ENCODE peak calls at places on chromosomes 16 and 17, in four cellular contexts. H is ACHN; P is stimulated activated CD8-positive, alpha-beta memory T cell treated with anti-CD3 and anti-CD28 coated beads, Interleukin-15, amount 100 ng/mL, for 24 hours; X is lung microvascular endothelial cell. B is an unnamed sample.
A peak's percentile ranks its signal among the peaks of the same experiment; 100 is the strongest.

GRCh38 chr16:51900221-51900780 is 646.6 kb downstream of the TOX3 start:
- DNase-seq in P (no peak), X (no peak), H (no peak), B (no peak)

GRCh38 chr16:84266451-84266850 is 26.6 kb upstream of the KCNG4 start:
- DNase-seq in P (no peak), H (peak; percentile 68), X (peak; percentile 78), B (peak; percentile 93)

GRCh38 chr17:56593741-56594527 is 435 bp downstream of the NOG start:
- DNase-seq in X (peak; percentile 72), P (no peak), H (peak; percentile 56), B (peak; percentile 62)

GRCh38 chr16:1048442-1049112 is 24.0 kb upstream of the SSTR5 start:
- DNase-seq in H (no peak), X (peak; percentile 48), P (no peak), B (peak; percentile 68)

GRCh38 chr17:4585203-4585939 is 1.0 kb downstream of the SMTNL2 start:
- DNase-seq in X (no peak), H (peak; percentile 80), P (no peak), B (no peak)

GRCh38 chr16:82917886-82918595 is 291.3 kb downstream of the CDH13 start:
- DNase-seq in H (no peak), P (no peak), X (no peak), B (no peak)

GRCh38 chr16:29943846-29944669 is 17.8 kb upstream of the TMEM219 start:
- DNase-seq in H (peak; percentile 100), X (no peak), P (no peak), B (peak; percentile 95)

GRCh38 chr16:86676216-86676800 is 98.0 kb downstream of the FOXL1 start:
- DNase-seq in H (no peak), X (peak; percentile 26), P (no peak), B (no peak)

GRCh38 chr16:52812945-52813556 is 239.6 kb downstream of the CHD9NB start:
- DNase-seq in X (peak; percentile 96), H (peak; percentile 77), P (no peak), B (peak; percentile 52)

GRCh38 chr16:88633684-88634140 is 4.7 kb upstream of the IL17C start:
- DNase-seq in X (peak; percentile 79), P (no peak), H (peak; percentile 81), B (peak; percentile 27)

GRCh38 chr17:42659079-42659931 is at the start of gene TUBG2:
- DNase-seq in H (peak; percentile 93), P (peak; percentile 67), X (peak; percentile 93), B (peak; percentile 92)

GRCh38 chr17:21085707-21086106 is 41.1 kb upstream of the DHRS7B start:
- DNase-seq in X (no peak), H (no peak), P (no peak), B (no peak)

GRCh38 chr17:43999024-43999423 is 5.4 kb upstream of the NAGS start:
- DNase-seq in X (no peak), P (no peak), H (no peak), B (no peak)

GRCh38 chr16:86584726-86585721 is 6.7 kb downstream of the FOXL1 start:
- DNase-seq in H (no peak), X (peak; percentile 31), P (no peak), B (no peak)

GRCh38 chr17:82370471-82371332 is 863 bp upstream of the UTS2R start:
- DNase-seq in P (no peak), X (no peak), H (no peak), B (no peak)

GRCh38 chr17:47905221-47905733 is 9.2 kb downstream of the SP2 start:
- DNase-seq in P (no peak), X (peak; percentile 67), H (peak; percentile 50), B (peak; percentile 18)

GRCh38 chr17:81898029-81898866 is 3.8 kb upstream of the NPB start:
- DNase-seq in X (no peak), H (peak; percentile 79), P (no peak), B (no peak)

GRCh38 chr17:41322264-41322902 is 6.9 kb upstream of the KRTAP17-1 start:
- DNase-seq in P (no peak), X (peak; percentile 60), H (peak; percentile 62), B (peak; percentile 62)

GRCh38 chr16:84826558-84826941 is 6.8 kb downstream of the CRISPLD2 start:
- DNase-seq in P (no peak), X (no peak), H (no peak), B (no peak)

GRCh38 chr17:12973496-12974318 is 44.1 kb downstream of the ELAC2 start:
- DNase-seq in P (no peak), X (no peak), H (no peak), B (no peak)

GRCh38 chr16:7140899-7141298 is 191.7 kb upstream of the RBFOX1 start:
- DNase-seq in H (no peak), P (no peak), X (no peak), B (no peak)

GRCh38 chr16:70809392-70810060 is 8.6 kb upstream of the VAC14 start:
- DNase-seq in X (no peak), P (no peak), H (no peak), B (no peak)

GRCh38 chr17:80920406-80920805 is 71.2 kb upstream of the CHMP6 start:
- DNase-seq in H (no peak), X (no peak), P (no peak), B (no peak)

GRCh38 chr17:46722662-46723285 is 95.7 kb downstream of the WNT3 start:
- DNase-seq in H (peak; percentile 25), P (no peak), X (no peak), B (no peak)

GRCh38 chr17:31582151-31582907 is 190.9 kb downstream of the RAB11FIP4 start:
- DNase-seq in H (peak; percentile 19), P (no peak), X (peak; percentile 91), B (no peak)